ENCODE peak calls at places on chromosomes 1 and 21, in seven cellular contexts. D, L, Y, Z, W, K and M are unnamed samples.

GRCh38 chr1:66271904-66272254 is 262.1 kb upstream of the SGIP1 start:
- DNase-seq in D (peak), L (no peak), Y (no peak), Z (no peak), W (peak), K (peak), M (peak)

GRCh38 chr1:100624886-100625430 is 87.0 kb downstream of the GPR88 start:
- DNase-seq in D (no peak), L (no peak), Y (no peak), Z (no peak), W (peak), K (no peak), M (peak)

GRCh38 chr1:9835758-9836631 is 12.2 kb upstream of the CLSTN1 start:
- DNase-seq in D (no peak), L (peak), Y (no peak), Z (peak), W (peak), K (no peak), M (peak)

GRCh38 chr1:246404078-246404477 is 103.0 kb downstream of the SMYD3 start:
- DNase-seq in D (no peak), L (peak), Y (no peak), Z (no peak), W (peak), K (no peak), M (no peak)

GRCh38 chr21:33496345-33496744 is 4.8 kb upstream of the DNAJC28 start:
- DNase-seq in D (no peak), L (no peak), Y (no peak), Z (no peak), W (no peak), K (no peak), M (no peak)

GRCh38 chr1:172845371-172845770 is 186.5 kb downstream of the FASLG start:
- DNase-seq in D (peak), L (no peak), Y (no peak), Z (no peak), W (peak), K (no peak), M (no peak)

GRCh38 chr1:235972316-235973090 is 92.4 kb downstream of the NID1 start:
- DNase-seq in D (peak), L (no peak), Y (no peak), Z (peak), W (peak), K (no peak), M (peak)

GRCh38 chr1:97758589-97759057 is 162.2 kb downstream of the DPYD start:
- DNase-seq in D (peak), L (no peak), Y (no peak), Z (no peak), W (peak), K (no peak), M (no peak)

GRCh38 chr1:94271373-94271772 is 34.0 kb upstream of the ARHGAP29 start:
- DNase-seq in D (no peak), L (no peak), Y (no peak), Z (no peak), W (no peak), K (no peak), M (no peak)

GRCh38 chr1:207282496-207283380 is 38.7 kb upstream of the CD55 start:
- DNase-seq in D (no peak), L (no peak), Y (no peak), Z (no peak), W (peak), K (peak), M (peak)

GRCh38 chr1:169466259-169467230 is 19.2 kb downstream of the SLC19A2 start:
- DNase-seq in D (peak), L (no peak), Y (no peak), Z (no peak), W (peak), K (peak), M (peak)

GRCh38 chr1:225694151-225694603 is 41.3 kb upstream of the ENAH start:
- DNase-seq in D (no peak), L (no peak), Y (no peak), Z (no peak), W (peak), K (no peak), M (peak)

GRCh38 chr1:204729516-204729915 is 44.0 kb upstream of the LRRN2 start:
- DNase-seq in D (no peak), L (no peak), Y (no peak), Z (no peak), W (no peak), K (no peak), M (no peak)

GRCh38 chr21:41185802-41186201 is 17.8 kb downstream of the BACE2 start:
- DNase-seq in D (no peak), L (no peak), Y (no peak), Z (no peak), W (no peak), K (no peak), M (no peak)

GRCh38 chr1:186188004-186188539 is 187.0 kb downstream of the TPR start:
- DNase-seq in D (peak), L (no peak), Y (no peak), Z (peak), W (peak), K (no peak), M (peak)

GRCh38 chr1:58460469-58460868 is 86.1 kb downstream of the OMA1 start:
- DNase-seq in D (peak), L (no peak), Y (no peak), Z (no peak), W (peak), K (no peak), M (no peak)

GRCh38 chr1:76868154-76868882 is 1.0 kb downstream of the ST6GALNAC5 start:
- DNase-seq in D (peak), L (peak), Y (no peak), Z (peak), W (peak), K (peak), M (peak)

GRCh38 chr1:13549021-13549420 is 34.6 kb upstream of the PDPN start:
- DNase-seq in D (no peak), L (no peak), Y (no peak), Z (no peak), W (no peak), K (no peak), M (no peak)

GRCh38 chr1:12383001-12383400 is 153.2 kb downstream of the VPS13D start:
- DNase-seq in D (no peak), L (no peak), Y (no peak), Z (no peak), W (no peak), K (no peak), M (no peak)

GRCh38 chr1:177122869-177123268 is 41.6 kb downstream of the ASTN1 start:
- DNase-seq in D (no peak), L (no peak), Y (no peak), Z (peak), W (no peak), K (no peak), M (no peak)

DNA sequence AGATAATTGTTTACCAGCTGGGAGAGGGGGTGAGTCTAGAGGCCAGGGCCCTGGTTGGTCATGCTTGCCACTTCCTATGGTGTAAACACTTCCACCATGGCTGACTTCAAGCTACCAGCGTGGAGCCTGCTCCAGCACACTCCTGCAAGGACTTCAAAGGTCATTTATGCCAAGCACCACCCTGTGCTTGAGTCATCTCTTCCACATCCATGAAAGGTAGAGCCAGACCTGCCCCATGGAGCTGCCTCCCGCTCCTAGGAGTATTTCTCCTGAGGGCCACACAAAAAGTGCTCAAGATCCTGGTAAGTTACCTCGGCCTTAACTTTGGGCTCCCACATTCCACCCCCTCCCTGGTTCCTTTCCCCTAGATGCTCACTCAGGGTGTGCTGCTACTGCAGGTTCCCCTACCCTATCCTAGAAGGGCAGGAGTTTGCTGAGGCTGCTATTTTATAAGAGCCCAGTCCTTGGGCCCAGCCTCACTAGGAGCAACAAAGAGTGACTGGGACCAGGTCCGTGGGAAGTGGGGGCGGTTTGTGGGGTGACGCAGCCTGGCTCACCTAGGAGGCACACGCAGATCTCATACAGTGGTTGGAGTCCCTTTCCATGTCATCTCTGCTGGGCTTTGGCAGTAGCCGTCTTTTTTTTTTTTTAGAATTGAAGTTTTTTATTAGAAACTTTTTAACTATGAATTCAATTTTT is 2.4 kb downstream of the RAB7B start:
- DNase-seq in D (no peak), L (no peak), Y (peak), Z (no peak), W (no peak), K (no peak), M (no peak)
- H3K4me3 ChIP-seq in D (no peak), L (no peak), Y (peak), Z (peak), W (no peak), K (no peak), M (no peak)

GRCh38 chr1:154324669-154325582 is at the start of gene ATP8B2:
- DNase-seq in D (peak), L (peak), Y (peak), Z (peak), W (peak), K (peak), M (peak)

GRCh38 chr1:154327466-154328317 is 2.4 kb downstream of the ATP8B2 start:
- DNase-seq in D (peak), L (no peak), Y (no peak), Z (peak), W (no peak), K (peak), M (no peak)

GRCh38 chr1:154328318-154329151 is 3.2 kb downstream of the ATP8B2 start:
- DNase-seq in D (peak), L (peak), Y (peak), Z (peak), W (peak), K (peak), M (peak)

GRCh38 chr1:154325583-154326545 is 539 bp downstream of the ATP8B2 start:
- DNase-seq in D (peak), L (peak), Y (peak), Z (peak), W (peak), K (peak), M (peak)

DNA sequence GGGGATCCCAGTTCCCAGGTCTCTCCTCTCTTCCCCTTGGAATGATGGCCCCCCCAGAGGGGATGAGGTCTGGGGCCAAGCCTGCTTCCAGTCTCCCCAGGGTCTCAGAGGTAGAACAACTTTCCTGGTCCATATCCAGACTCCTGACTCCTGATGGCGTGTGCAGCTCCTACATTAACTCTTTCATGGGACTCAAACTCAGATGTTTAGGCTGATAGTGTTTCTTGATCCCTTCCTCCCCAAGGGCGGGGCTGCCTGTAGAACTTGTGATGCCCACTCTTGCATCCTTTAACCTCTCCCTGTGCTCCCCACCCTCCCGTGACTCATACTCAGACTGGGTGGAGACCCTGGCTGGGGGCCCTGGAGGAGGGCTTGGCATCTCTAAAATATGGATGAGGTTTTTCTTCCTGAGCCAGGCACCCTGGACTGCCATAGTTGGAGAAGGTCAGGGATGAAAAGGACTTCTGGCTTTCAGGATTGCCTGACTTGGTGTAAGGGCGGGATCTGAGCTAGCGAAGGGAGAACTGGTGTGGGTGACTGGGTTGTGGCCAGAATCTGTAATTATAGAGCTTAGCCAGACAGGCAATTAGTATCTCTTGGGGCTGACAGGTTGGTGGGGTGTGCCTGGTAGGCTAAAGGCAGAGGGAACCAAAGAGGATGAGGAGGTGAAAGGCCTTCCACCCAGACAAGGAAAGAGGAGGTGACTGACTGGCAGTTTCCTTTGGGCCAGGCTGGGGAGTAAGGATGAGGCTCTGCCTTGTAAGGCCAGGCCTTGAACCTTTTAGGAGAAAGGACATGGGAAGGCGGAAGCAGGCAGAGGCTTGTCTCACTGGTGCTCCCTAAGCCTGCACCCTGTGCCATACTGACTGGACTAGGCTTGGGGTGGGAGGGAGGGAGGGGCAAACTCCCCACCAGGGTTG is 1.5 kb downstream of the ATP8B2 start:
- DNase-seq in D (peak), L (no peak), Y (peak), Z (peak), W (peak), K (no peak), M (peak)
- TF ChIP-seq CTCF in D (no peak), L (no peak), Y (no peak), Z (no peak), W (no peak), K (no peak), M (no peak)

GRCh38 chr1:164561461-164561860 is 2.5 kb downstream of the PBX1 start:
- DNase-seq in D (no peak), L (no peak), Y (no peak), Z (no peak), W (no peak), K (no peak), M (no peak)
- H3K4me3 ChIP-seq in D (peak), L (peak), Y (peak), Z (peak), W (peak), K (peak), M (peak)

GRCh38 chr21:44846201-44846484 is 27.3 kb downstream of the PTTG1IP start:
- DNase-seq in D (no peak), L (no peak), Y (no peak), Z (no peak), W (peak), K (no peak), M (peak)

GRCh38 chr21:44844256-44844655 is 26.4 kb upstream of the SUMO3 start:
- DNase-seq in D (no peak), L (no peak), Y (no peak), Z (no peak), W (no peak), K (no peak), M (no peak)

GRCh38 chr21:44846485-44847260 is 26.8 kb downstream of the PTTG1IP start:
- DNase-seq in D (peak), L (no peak), Y (peak), Z (peak), W (no peak), K (peak), M (no peak)

GRCh38 chr21:44847261-44848056 is 26.0 kb downstream of the PTTG1IP start:
- DNase-seq in D (no peak), L (no peak), Y (no peak), Z (no peak), W (no peak), K (no peak), M (no peak)

DNA sequence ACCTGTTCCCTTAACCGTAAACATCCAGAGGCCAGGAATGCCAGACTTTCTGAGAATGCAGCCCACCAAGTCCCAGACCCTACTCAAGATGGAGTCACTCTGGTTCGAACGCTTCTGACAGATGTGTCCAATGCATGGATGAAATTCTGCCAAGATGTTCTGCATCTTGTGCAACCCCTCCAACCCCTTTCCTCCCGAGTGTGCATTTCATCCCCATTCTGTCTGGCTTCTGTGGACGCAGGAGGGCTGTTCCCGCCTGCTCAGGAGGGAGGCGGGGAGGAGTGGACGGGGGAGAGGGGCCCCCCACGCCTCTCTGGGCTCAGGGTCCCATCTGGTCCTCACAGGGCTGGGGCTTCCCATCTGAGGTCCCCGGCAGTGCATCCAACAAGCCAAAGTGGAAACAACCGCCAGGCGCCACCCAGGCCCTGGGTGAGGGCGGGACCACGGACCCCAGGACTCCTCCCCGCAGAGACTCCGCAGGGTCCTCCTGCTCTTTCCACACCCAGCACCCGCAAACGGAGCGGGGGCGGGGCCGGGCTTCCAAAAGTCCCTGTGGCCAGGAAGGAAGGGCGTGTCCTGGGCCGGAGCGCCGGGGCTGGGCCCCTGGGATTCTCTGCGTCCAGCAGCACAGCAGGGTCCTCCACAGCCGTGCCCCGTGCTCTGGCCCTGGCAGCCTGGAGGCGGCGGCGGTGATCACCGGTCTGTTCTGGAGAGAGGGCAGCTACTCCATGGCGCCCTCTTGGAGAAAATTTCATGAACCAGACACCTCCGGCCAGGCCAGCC is 27.7 kb upstream of the SUMO3 start:
- DNase-seq in D (peak), L (peak), Y (peak), Z (peak), W (peak), K (peak), M (peak)
- TF ChIP-seq CTCF in D (peak), L (no peak), Y (no peak), Z (peak), W (peak), K (no peak), M (peak)

DNA sequence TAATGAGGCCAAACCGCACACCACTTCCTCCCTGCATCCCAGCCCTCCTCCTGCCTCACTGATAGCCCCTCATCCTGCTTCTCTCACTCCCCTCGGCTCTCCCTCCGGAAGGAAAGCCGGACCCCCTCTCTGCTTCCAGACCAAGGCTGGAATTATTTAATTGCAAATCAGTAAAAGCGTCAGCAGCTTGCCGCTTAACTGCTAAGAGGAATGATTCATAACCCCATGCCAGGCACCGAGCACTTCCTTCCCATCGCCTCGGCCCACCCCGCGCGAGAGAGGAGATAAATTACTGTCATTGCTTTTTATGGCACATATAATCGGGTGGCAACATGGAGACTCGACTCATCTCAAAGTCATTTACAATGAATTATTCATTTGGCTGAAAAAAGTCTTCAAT is 77.3 kb downstream of the UBIAD1 start:
- DNase-seq in D (peak), L (no peak), Y (no peak), Z (peak), W (no peak), K (no peak), M (no peak)
- H3K4me3 ChIP-seq in D (no peak), L (no peak), Y (no peak), Z (no peak), W (no peak), K (no peak), M (no peak)

GRCh38 chr1:198295186-198295585 is 138.4 kb downstream of the NEK7 start:
- DNase-seq in D (no peak), L (no peak), Y (no peak), Z (no peak), W (no peak), K (no peak), M (no peak)

GRCh38 chr1:198290089-198290683 is 133.4 kb downstream of the NEK7 start:
- DNase-seq in D (no peak), L (no peak), Y (no peak), Z (no peak), W (no peak), K (no peak), M (no peak)

GRCh38 chr1:198291924-198292323 is 135.1 kb downstream of the NEK7 start:
- DNase-seq in D (no peak), L (no peak), Y (no peak), Z (no peak), W (no peak), K (no peak), M (no peak)

GRCh38 chr1:198287916-198288315 is 131.1 kb downstream of the NEK7 start:
- DNase-seq in D (no peak), L (no peak), Y (no peak), Z (no peak), W (no peak), K (no peak), M (no peak)

GRCh38 chr1:198291036-198291435 is 134.2 kb downstream of the NEK7 start:
- DNase-seq in D (no peak), L (no peak), Y (no peak), Z (no peak), W (peak), K (no peak), M (no peak)
- TF ChIP-seq CTCF in D (no peak), L (no peak), Y (no peak), Z (no peak), W (no peak), K (no peak), M (no peak)

DNA sequence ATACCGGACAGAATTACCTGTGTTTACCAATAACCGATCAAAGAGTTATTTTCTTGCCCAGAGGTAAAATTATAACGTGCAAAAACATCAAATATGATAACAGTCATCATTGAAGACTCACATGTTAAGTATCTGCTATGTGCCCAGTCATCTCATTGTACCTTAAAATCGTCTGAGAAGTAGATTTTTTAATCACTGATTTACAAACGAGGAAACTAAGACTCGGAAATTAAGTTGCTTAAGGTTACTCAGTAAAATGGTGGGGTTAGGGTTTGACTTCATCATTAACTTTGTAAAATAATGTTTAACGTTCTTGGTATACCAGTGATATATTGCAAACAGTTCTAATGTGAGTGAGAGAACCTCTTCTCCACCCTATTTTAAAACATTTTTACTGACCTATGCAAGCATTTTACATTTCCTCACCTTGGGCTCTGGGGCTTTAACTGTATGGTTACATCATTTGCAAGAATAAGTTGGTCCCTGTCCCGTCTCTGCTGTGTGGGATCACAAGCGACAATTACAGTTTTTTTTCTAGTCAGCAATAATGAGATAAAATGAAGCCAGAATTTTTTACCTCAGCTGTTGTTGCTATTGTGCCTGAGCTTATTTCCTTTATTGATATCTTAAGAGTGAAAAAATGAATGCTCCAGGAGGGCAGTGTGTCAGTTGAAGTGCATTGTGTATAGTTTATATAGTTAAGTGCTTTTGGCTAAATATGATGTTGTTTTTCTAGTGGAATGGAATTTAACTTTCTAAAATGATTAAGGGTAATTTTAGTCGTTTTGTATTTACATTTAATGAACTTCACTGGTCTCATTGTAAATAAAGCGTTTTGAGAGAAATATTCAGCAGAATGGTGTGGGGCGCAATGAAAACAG is 2.7 kb downstream of the RPRD2 start:
- DNase-seq in D (peak), L (no peak), Y (no peak), Z (no peak), W (no peak), K (no peak), M (peak)
- H3K4me3 ChIP-seq in D (peak), L (peak), Y (peak), Z (peak), W (peak), K (peak), M (peak)